ENCODE peak calls at places on chromosomes 2 and 18, in seven cellular contexts. D is H9, V is uterus, S is foreskin fibroblast, J is fibroblast of mammary gland, I is left ventricle myocardium inferior, Q is endodermal cell. R is an unnamed sample.
A peak's percentile ranks its signal among the peaks of the same experiment; 100 is the strongest.

GRCh38 chr2:75808039-75808438 is 97.3 kb upstream of the GCFC2 start:
- DNase-seq in D (no peak), V (no peak), I (no peak), Q (no peak), J (no peak), S (no peak), R (no peak)

GRCh38 chr18:5747678-5748077 is 147.6 kb downstream of the TMEM200C start:
- DNase-seq in S (no peak), Q (no peak), J (no peak), I (no peak), D (no peak), V (no peak), R (no peak)

GRCh38 chr2:218829868-218830451 is 1.6 kb downstream of the PRKAG3 start:
- DNase-seq in Q (no peak), S (no peak), J (peak; percentile 22), D (no peak), V (no peak), I (peak; percentile 78), R (peak; percentile 61)

GRCh38 chr18:3294435-3295080 is 32.6 kb downstream of the MYL12B start:
- DNase-seq in Q (no peak), J (peak; percentile 68), D (peak; percentile 52), S (peak; percentile 73), V (no peak), I (no peak), R (no peak)

GRCh38 chr2:140353541-140353940 is 1573.4 kb upstream of the NXPH2 start:
- DNase-seq in Q (no peak), V (no peak), J (peak; percentile 55), S (peak; percentile 45), D (no peak), I (no peak), R (no peak)

GRCh38 chr2:47867205-47867604 is 39.1 kb downstream of the FBXO11 start:
- DNase-seq in Q (no peak), I (no peak), D (no peak), S (peak; percentile 89), J (peak; percentile 94), V (no peak), R (no peak)

GRCh38 chr2:238513346-238513745 is 86.6 kb downstream of the ASB1 start:
- DNase-seq in J (peak; percentile 77), Q (peak; percentile 91), V (no peak), D (peak; percentile 68), S (peak; percentile 84), I (no peak), R (no peak)

GRCh38 chr2:97918818-97919217 is 76.9 kb downstream of the TMEM131 start:
- DNase-seq in J (no peak), V (no peak), I (no peak), D (no peak), Q (no peak), S (no peak), R (no peak)

GRCh38 chr18:48616484-48617255 is 77.8 kb downstream of the CTIF start:
- DNase-seq in V (no peak), D (no peak), Q (no peak), I (no peak), S (peak; percentile 37), J (peak; percentile 36), R (no peak)

GRCh38 chr2:179768765-179769164 is 92.6 kb downstream of the ZNF385B start:
- DNase-seq in D (no peak), J (peak; percentile 35), I (no peak), S (peak; percentile 6), Q (no peak), V (no peak), R (peak; percentile 17)

GRCh38 chr2:127573771-127574170 is 38.3 kb downstream of the MYO7B start:
- DNase-seq in J (no peak), D (peak; percentile 24), S (no peak), I (no peak), V (no peak), Q (peak; percentile 33), R (no peak)

GRCh38 chr2:132669854-132670103 is 226 bp downstream of the LYPD1 start:
- DNase-seq in I (no peak), J (no peak), Q (no peak), S (no peak), V (no peak), D (no peak), R (no peak)

GRCh38 chr18:28357785-28358401 is 181.0 kb upstream of the CDH2 start:
- DNase-seq in D (peak; percentile 69), V (no peak), J (no peak), I (no peak), S (no peak), Q (peak; percentile 72), R (no peak)

GRCh38 chr2:59177748-59178147 is 936.6 kb upstream of the FANCL start:
- DNase-seq in Q (no peak), I (no peak), J (no peak), V (no peak), D (no peak), S (no peak), R (no peak)

GRCh38 chr2:84477886-84478285 is 18.8 kb upstream of the SUCLG1 start:
- DNase-seq in V (no peak), Q (no peak), S (no peak), I (no peak), J (no peak), D (no peak), R (no peak)

GRCh38 chr18:36706313-36706881 is 122.4 kb downstream of the TPGS2 start:
- DNase-seq in V (no peak), J (peak; percentile 36), I (no peak), D (no peak), S (peak; percentile 63), Q (no peak), R (no peak)

GRCh38 chr2:124163825-124164224 is 138.7 kb downstream of the CNTNAP5 start:
- DNase-seq in V (no peak), S (peak; percentile 3), Q (no peak), J (peak; percentile 0), I (no peak), D (no peak), R (no peak)

DNA sequence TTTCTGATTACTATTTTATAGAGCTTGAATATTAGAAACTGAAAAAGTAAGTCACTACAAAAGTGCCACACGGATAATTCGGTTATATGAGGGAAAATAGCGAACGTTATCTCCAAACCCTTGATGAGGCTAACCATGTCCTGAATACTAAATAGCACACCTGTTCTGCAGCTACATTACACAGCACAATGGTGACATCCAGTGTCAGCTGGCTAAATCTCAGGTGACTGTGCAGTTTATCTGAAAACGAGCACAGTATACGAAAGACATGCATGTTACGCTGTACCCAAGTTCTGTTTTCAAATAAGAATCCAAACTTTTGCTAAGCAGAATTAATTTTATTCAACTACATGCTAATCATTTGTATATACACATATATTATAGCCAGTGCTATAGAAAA is 9.0 kb downstream of the CCDC68 start:
- DNase-seq in V (no peak), I (no peak), D (no peak), J (no peak), Q (no peak), S (no peak), R (no peak)
- TF ChIP-seq CTCF in V (no peak), I (no peak), D (peak; percentile 45), J (no peak), Q (peak; percentile 67), S (no peak), R (no peak)

GRCh38 chr2:29640360-29640759 is 281.0 kb downstream of the ALK start:
- DNase-seq in V (no peak), J (no peak), I (no peak), S (no peak), Q (no peak), D (no peak), R (no peak)

GRCh38 chr2:29650634-29651097 is 270.7 kb downstream of the ALK start:
- DNase-seq in I (no peak), Q (no peak), S (peak; percentile 7), D (no peak), J (no peak), V (no peak), R (no peak)

DNA sequence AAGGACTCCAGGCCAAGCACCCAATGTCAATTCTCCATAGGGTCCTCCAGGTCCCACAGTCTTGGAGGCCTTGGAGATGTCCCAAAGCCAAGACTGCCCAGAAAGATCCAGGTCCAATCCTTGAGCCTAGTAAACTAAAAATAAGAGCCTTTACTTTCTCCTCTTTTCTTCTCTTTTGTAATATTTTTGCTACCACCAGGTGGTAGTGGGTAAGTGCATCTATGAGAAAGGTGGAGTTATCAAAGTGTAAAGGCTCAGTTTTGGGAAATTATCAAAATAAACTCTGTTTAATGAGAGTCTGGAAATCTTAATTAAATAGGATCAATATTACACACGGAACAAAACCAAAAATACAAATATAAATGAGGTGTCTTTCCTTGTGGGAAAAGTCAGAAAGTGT is 276.4 kb downstream of the ALK start:
- DNase-seq in I (no peak), Q (no peak), J (no peak), V (no peak), S (no peak), D (no peak), R (no peak)
- TF ChIP-seq CTCF in I (no peak), Q (peak; percentile 46), J (peak; percentile 8), V (no peak), S (no peak), D (peak; percentile 16), R (no peak)

GRCh38 chr2:191351921-191352320 is 106.7 kb downstream of the MYO1B start:
- DNase-seq in S (peak; percentile 61), J (peak; percentile 55), V (no peak), D (no peak), Q (no peak), I (no peak), R (no peak)

GRCh38 chr2:191351298-191351697 is 106.1 kb downstream of the MYO1B start:
- DNase-seq in S (peak; percentile 50), Q (no peak), J (peak; percentile 34), D (no peak), V (no peak), I (no peak), R (no peak)

GRCh38 chr2:191347881-191348280 is 102.7 kb downstream of the MYO1B start:
- DNase-seq in Q (no peak), S (no peak), J (peak; percentile 59), D (no peak), V (no peak), I (no peak), R (no peak)

GRCh38 chr2:191350826-191351225 is 105.6 kb downstream of the MYO1B start:
- DNase-seq in V (no peak), D (no peak), I (no peak), J (peak; percentile 61), S (peak; percentile 65), Q (no peak), R (no peak)

DNA sequence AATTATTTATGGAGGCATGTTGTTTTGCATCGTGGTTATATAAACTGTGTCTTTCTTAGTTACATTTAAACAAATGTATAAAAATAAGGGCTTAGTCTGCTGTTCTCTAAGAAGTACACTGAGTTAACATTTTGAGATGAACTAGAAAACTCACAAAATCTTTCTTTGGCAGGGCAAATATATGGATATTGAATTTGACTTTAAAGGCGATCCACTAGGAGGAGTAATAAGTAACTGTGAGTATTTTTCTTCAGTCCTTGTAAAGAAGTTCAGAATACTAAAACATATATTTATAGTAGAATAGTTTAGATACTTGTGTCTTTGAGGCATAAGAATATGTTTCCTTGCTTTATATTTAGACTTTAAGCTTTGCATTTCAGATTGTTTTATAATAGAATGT is 104.8 kb downstream of the MYO1B start:
- DNase-seq in D (no peak), Q (no peak), I (no peak), J (no peak), V (no peak), S (peak; percentile 32), R (no peak)
- TF ChIP-seq CTCF in D (no peak), Q (no peak), I (peak; percentile 14), J (peak; percentile 14), V (no peak), S (no peak), R (no peak)

DNA sequence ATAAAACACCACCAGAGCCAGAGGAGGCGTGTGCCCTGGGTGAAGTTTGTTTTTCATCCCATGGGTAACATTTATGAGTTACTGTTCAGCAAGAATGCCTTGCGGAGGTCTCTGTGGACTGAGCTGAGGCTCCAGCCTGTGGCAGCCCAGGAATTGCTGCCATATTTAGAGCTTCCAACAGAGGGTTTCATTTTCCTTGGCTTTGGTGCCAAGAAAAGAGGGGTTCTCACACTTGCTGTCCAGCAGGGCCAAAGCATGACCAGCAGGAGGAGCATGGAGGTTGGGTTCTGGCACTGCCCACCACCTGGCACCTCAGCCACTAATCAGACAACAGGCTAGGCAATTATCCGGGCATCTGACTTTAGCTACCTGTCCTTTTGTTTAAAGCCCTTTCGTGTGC is 36.7 kb downstream of the EPAS1 start:
- DNase-seq in I (no peak), Q (no peak), J (peak; percentile 55), V (no peak), D (no peak), S (peak; percentile 47), R (no peak)
- TF ChIP-seq CTCF in I (peak; percentile 45), Q (peak; percentile 66), J (peak; percentile 27), V (no peak), D (peak; percentile 38), S (peak; percentile 23), R (peak; percentile 36)

R was measured in heart right ventricle.